ENCODE peak calls at places on chromosomes 3 and 15, in six cellular contexts. J is HEK293T, K is GM12878, T is HepG2, Y is IMR-90, S is K562. F is an unnamed sample.

GRCh38 chr3:54863366-54863765 is 64.5 kb downstream of the LRTM1 start:
- DNase-seq in J (no peak), K (no peak), T (no peak), Y (no peak), S (no peak), F (no peak)

GRCh38 chr3:9101286-9101685 is 138.0 kb upstream of the RAD18 start:
- DNase-seq in J (no peak), K (no peak), T (no peak), Y (no peak), S (peak; percentile 71), F (no peak)

GRCh38 chr15:65038428-65038827 is 6.8 kb upstream of the SLC51B start:
- DNase-seq in J (no peak), K (no peak), T (no peak), Y (no peak), S (no peak), F (no peak)

GRCh38 chr3:99884484-99884883 is 66.8 kb downstream of the CMSS1 start:
- DNase-seq in J (no peak), K (no peak), T (peak; percentile 73), Y (no peak), S (no peak), F (no peak)

GRCh38 chr3:59880717-59881116 is 830.9 kb upstream of the CFAP20DC start:
- DNase-seq in J (no peak), K (no peak), T (no peak), Y (no peak), S (no peak), F (no peak)

GRCh38 chr3:180776433-180776832 is 97.1 kb upstream of the CCDC39 start:
- DNase-seq in J (no peak), K (no peak), T (no peak), Y (no peak), S (no peak), F (no peak)

GRCh38 chr3:52041118-52041847 is 15.1 kb downstream of the DUSP7 start:
- DNase-seq in J (no peak), K (no peak), T (peak; percentile 38), Y (no peak), S (peak; percentile 17), F (no peak)

GRCh38 chr3:175057406-175057805 is 198.3 kb downstream of the NAALADL2 start:
- DNase-seq in J (no peak), K (no peak), T (no peak), Y (no peak), S (no peak), F (no peak)

GRCh38 chr3:183823963-183824362 is 1.4 kb downstream of the MAP6D1 start:
- DNase-seq in J (no peak), K (no peak), T (no peak), Y (no peak), S (no peak), F (no peak)

GRCh38 chr15:76865548-76865991 is 39.6 kb downstream of the SCAPER start:
- DNase-seq in J (no peak), K (no peak), T (no peak), Y (peak; percentile 0), S (no peak), F (no peak)

GRCh38 chr3:141407043-141407442 is 38.7 kb downstream of the ZBTB38 start:
- DNase-seq in J (no peak), K (no peak), T (no peak), Y (peak; percentile 100), S (no peak), F (no peak)

GRCh38 chr15:43922021-43922420 is 95.2 kb downstream of the WDR76 start:
- DNase-seq in J (no peak), K (no peak), T (no peak), Y (peak; percentile 73), S (no peak), F (no peak)

GRCh38 chr3:152021951-152022461 is 148.6 kb downstream of the SUCNR1 start:
- DNase-seq in J (no peak), K (peak; percentile 13), T (no peak), Y (peak; percentile 32), S (no peak), F (peak; percentile 58)

GRCh38 chr3:169283902-169284451 is 379.5 kb downstream of the MECOM start:
- DNase-seq in J (no peak), K (no peak), T (no peak), Y (no peak), S (no peak), F (no peak)

GRCh38 chr15:65246026-65246714 is 34.9 kb upstream of the CILP start:
- DNase-seq in J (no peak), K (no peak), T (no peak), Y (no peak), S (no peak), F (no peak)

GRCh38 chr15:56199038-56199437 is 44.6 kb downstream of the RFX7 start:
- DNase-seq in J (no peak), K (no peak), T (no peak), Y (no peak), S (no peak), F (no peak)

GRCh38 chr15:31489801-31490646 is 163.4 kb downstream of the KLF13 start:
- DNase-seq in J (peak; percentile 53), K (no peak), T (peak; percentile 30), Y (peak; percentile 62), S (peak; percentile 55), F (peak; percentile 75)

GRCh38 chr15:79185199-79185598 is 94.6 kb upstream of the RASGRF1 start:
- DNase-seq in J (peak; percentile 63), K (no peak), T (no peak), Y (no peak), S (peak; percentile 46), F (peak; percentile 39)

GRCh38 chr3:155889212-155889611 is 18.8 kb downstream of the GMPS start:
- DNase-seq in J (no peak), K (no peak), T (no peak), Y (no peak), S (peak; percentile 12), F (no peak)

GRCh38 chr3:190541008-190541407 is 27.1 kb downstream of the IL1RAP start:
- DNase-seq in J (no peak), K (no peak), T (no peak), Y (no peak), S (no peak), F (no peak)

DNA sequence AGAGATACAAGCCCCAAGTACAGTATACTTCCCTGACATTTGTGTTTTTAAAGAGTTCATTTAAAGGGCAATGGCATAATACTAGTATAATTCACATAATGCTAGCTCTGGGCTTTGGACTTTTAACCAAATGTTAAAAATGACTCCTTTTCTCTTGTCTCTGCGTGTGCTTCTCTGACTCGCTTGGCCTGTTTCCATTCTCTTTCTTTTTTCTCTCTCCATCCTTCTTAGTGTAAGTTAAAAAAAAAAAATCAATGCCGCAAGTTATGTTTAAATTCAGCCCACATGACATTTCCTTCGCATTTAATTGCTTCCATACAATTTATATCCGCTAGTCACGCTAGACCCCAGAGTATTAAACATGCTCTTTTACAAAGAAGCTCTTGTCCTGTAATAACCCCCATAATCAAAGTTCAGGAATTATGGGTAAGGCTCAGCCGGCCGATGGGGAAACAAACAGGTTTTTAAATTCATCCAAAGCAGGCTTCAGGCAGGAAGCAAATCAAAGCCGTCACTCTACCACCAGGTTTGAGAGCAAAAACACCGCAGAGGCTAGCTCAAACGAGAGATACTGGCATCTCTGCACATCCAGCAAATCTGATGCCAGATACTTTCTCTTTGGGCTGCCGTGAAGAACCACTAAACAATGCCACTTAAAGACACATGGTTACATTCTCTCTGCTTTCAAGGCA is 19.3 kb downstream of the WWTR1 start:
- DNase-seq in J (no peak), K (no peak), T (no peak), Y (peak; percentile 88), S (no peak), F (no peak)
- TF ChIP-seq BHLHE40 in J (no peak), K (no peak), T (no peak), Y (no peak), S (no peak), F (no peak)

DNA sequence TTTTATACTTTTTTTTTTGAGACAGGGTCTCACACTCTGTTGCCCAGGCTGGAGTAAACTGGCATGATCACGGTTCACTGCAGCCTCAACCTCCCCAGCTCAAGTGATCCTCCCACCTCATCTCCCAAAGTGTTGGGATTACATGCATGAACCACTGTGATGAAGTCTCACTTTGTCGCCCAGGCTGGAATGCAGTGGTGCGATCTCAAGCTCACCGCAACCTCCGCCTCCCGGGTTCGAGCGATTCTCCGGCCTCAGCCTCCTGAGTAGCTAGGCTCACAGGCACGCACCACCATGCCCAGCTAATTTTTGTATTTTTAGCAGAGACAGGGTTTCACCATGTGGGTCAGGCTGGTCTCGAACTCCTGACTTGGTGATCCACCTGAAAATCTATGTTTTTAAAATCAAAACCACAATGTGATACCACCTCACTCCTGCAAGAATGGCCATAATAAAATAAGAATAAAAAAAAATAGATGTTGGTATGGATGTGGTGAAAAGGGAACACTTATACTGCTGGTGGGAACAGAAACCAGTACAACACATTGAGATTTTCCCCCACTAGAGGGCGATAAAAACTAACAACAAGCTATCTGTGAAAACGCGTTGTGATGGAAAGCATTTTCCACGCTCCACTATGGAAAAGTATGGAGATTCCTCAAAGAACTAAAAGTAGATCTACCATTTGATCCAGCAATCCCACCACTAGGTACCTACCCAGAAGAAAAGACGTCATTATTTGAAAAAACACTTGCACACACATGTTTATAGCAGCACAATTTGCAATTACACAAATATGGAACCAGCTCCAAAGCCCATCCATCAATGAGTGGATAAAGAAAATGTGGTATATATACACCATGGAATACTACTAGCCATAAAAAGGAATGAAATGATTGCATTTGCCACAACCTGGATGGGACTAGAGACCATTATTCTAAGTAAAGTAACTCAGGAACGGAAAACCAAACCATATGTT is 26.8 kb upstream of the OCA2 start:
- DNase-seq in J (peak; percentile 23), K (no peak), T (peak; percentile 37), Y (peak; percentile 64), S (peak; percentile 44), F (peak; percentile 63)
- TF ChIP-seq BHLHE40 in J (no peak), K (no peak), T (no peak), Y (no peak), S (no peak), F (no peak)

GRCh38 chr3:15974647-15975046 is 176.9 kb upstream of the ANKRD28 start:
- DNase-seq in J (peak; percentile 52), K (no peak), T (no peak), Y (no peak), S (peak; percentile 26), F (peak; percentile 18)
- TF ChIP-seq BHLHE40 in J (no peak), K (no peak), T (no peak), Y (no peak), S (no peak), F (no peak)

GRCh38 chr15:62053439-62054085 is 6.7 kb downstream of the VPS13C start:
- DNase-seq in J (no peak), K (no peak), T (no peak), Y (no peak), S (no peak), F (no peak)

GRCh38 chr15:62050118-62050517 is 10.1 kb downstream of the VPS13C start:
- DNase-seq in J (no peak), K (no peak), T (no peak), Y (no peak), S (no peak), F (no peak)

GRCh38 chr15:62054979-62055378 is 5.3 kb downstream of the VPS13C start:
- DNase-seq in J (no peak), K (no peak), T (peak; percentile 35), Y (no peak), S (no peak), F (no peak)

GRCh38 chr15:62051166-62051565 is 9.1 kb downstream of the VPS13C start:
- DNase-seq in J (no peak), K (no peak), T (no peak), Y (no peak), S (no peak), F (no peak)

DNA sequence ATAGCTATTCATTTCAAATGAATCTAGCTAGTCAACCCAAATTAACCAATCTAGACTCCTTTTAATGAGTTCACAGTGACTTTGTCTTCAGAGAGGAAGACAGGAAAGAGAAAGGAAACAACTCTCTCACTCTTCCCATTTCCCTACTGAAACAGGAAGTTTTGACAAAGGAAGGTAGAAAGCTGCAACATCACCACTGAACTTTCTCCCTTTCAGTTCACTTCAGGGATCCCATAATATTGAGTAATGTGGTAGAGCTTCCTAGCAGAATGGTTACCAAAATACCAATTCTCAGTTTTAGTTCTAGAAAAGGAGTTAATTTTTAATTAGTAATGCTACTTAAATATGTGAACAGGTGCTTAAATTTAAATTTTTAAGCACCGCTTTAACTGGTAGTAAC is 7.5 kb downstream of the VPS13C start:
- DNase-seq in J (no peak), K (no peak), T (no peak), Y (no peak), S (no peak), F (no peak)
- TF ChIP-seq BHLHE40 in J (no peak), K (no peak), T (no peak), Y (no peak), S (no peak), F (no peak)

F was measured in A549.